ENCODE peak calls at places on chromosomes 11 and 22, in four cellular contexts. One of them, this sample, is unnamed.

GRCh38 chr11:20208622-20209090 is 48.4 kb upstream of the DBX1 start:
- DNase-seq in PC-9: no peak
- DNase-seq in OCI-LY7: no peak
- DNase-seq in psoas muscle: no peak
- DNase-seq in this sample: no peak

GRCh38 chr22:43440556-43440955 is 28.7 kb downstream of the MPPED1 start:
- DNase-seq in PC-9: no peak
- DNase-seq in OCI-LY7: no peak
- DNase-seq in psoas muscle: no peak
- DNase-seq in this sample: no peak

GRCh38 chr22:50674606-50675552 is 2.3 kb downstream of the SHANK3 start:
- DNase-seq in PC-9: peak; percentile 89
- DNase-seq in OCI-LY7: no peak
- DNase-seq in psoas muscle: no peak
- DNase-seq in this sample: peak; percentile 90

GRCh38 chr22:26127126-26127525 is 42.1 kb upstream of the SEZ6L start:
- DNase-seq in PC-9: no peak
- DNase-seq in OCI-LY7: no peak
- DNase-seq in psoas muscle: no peak
- DNase-seq in this sample: no peak

GRCh38 chr22:22773979-22774738 is 113.5 kb upstream of the IGLL5 start:
- DNase-seq in PC-9: no peak
- DNase-seq in OCI-LY7: peak; percentile 80
- DNase-seq in psoas muscle: no peak
- DNase-seq in this sample: no peak

GRCh38 chr22:49664371-49664881 is 163.2 kb downstream of the BRD1 start:
- DNase-seq in PC-9: no peak
- DNase-seq in OCI-LY7: no peak
- DNase-seq in psoas muscle: no peak
- DNase-seq in this sample: peak; percentile 70

GRCh38 chr22:24060375-24060788 is 49.3 kb downstream of the CABIN1 start:
- DNase-seq in PC-9: no peak
- DNase-seq in OCI-LY7: no peak
- DNase-seq in psoas muscle: no peak
- DNase-seq in this sample: no peak

GRCh38 chr11:44324787-44325525 is 15.0 kb upstream of the ALX4 start:
- DNase-seq in PC-9: no peak
- DNase-seq in OCI-LY7: no peak
- DNase-seq in psoas muscle: no peak
- DNase-seq in this sample: no peak

GRCh38 chr11:129291556-129291955 is 84.1 kb upstream of the BARX2 start:
- DNase-seq in PC-9: no peak
- DNase-seq in OCI-LY7: no peak
- DNase-seq in psoas muscle: no peak
- DNase-seq in this sample: no peak

GRCh38 chr11:130070829-130071205 is 1.1 kb downstream of the APLP2 start:
- DNase-seq in PC-9: no peak
- DNase-seq in OCI-LY7: peak; percentile 48
- DNase-seq in psoas muscle: no peak
- DNase-seq in this sample: peak; percentile 59

GRCh38 chr22:45006873-45007246 is 2.9 kb downstream of the PHF21B start:
- DNase-seq in PC-9: no peak
- DNase-seq in OCI-LY7: no peak
- DNase-seq in psoas muscle: peak; percentile 34
- DNase-seq in this sample: no peak

GRCh38 chr11:23769214-23769613 is 727.6 kb upstream of the LUZP2 start:
- DNase-seq in PC-9: no peak
- DNase-seq in OCI-LY7: no peak
- DNase-seq in psoas muscle: no peak
- DNase-seq in this sample: no peak
- H3K9me3 ChIP-seq in PC-9: peaks cover 4% of the 10 kb centered on the region
- H3K9me3 ChIP-seq in OCI-LY7: peaks cover 32% of the 10 kb centered on the region
- H3K9me3 ChIP-seq in psoas muscle: no peaks in the 10 kb centered on the region
- H3K9me3 ChIP-seq in this sample: no peaks in the 10 kb centered on the region

GRCh38 chr11:119109843-119110242 is 2.7 kb downstream of the C2CD2L start:
- DNase-seq in PC-9: peak; percentile 30
- DNase-seq in OCI-LY7: no peak
- DNase-seq in psoas muscle: no peak
- DNase-seq in this sample: no peak

GRCh38 chr11:119108857-119109221 is 1.7 kb downstream of the C2CD2L start:
- DNase-seq in PC-9: no peak
- DNase-seq in OCI-LY7: no peak
- DNase-seq in psoas muscle: no peak
- DNase-seq in this sample: no peak

GRCh38 chr11:119108151-119108856 is 1.2 kb downstream of the C2CD2L start:
- DNase-seq in PC-9: peak; percentile 99
- DNase-seq in OCI-LY7: peak; percentile 71
- DNase-seq in psoas muscle: no peak
- DNase-seq in this sample: no peak

GRCh38 chr11:119106564-119107537 is at the start of gene C2CD2L:
- DNase-seq in PC-9: peak; percentile 81
- DNase-seq in OCI-LY7: peak; percentile 92
- DNase-seq in psoas muscle: peak; percentile 92
- DNase-seq in this sample: peak; percentile 98

GRCh38 chr11:119107538-119108150 is 500 bp downstream of the C2CD2L start:
- DNase-seq in PC-9: no peak
- DNase-seq in OCI-LY7: peak; percentile 45
- DNase-seq in psoas muscle: no peak
- DNase-seq in this sample: no peak
- H3K27ac ChIP-seq in PC-9: peak overlapping the region; percentile 45
- H3K27ac ChIP-seq in OCI-LY7: peak overlapping the region; percentile 41
- H3K27ac ChIP-seq in psoas muscle: peak overlapping the region; percentile 80
- H3K27ac ChIP-seq in this sample: peak overlapping the region; percentile 86

GRCh38 chr11:54930930-54931329 is 224.3 kb downstream of the OR4A5 start:
- DNase-seq in PC-9: no peak
- DNase-seq in OCI-LY7: no peak
- DNase-seq in psoas muscle: no peak
- DNase-seq in this sample: peak; percentile 1

DNA sequence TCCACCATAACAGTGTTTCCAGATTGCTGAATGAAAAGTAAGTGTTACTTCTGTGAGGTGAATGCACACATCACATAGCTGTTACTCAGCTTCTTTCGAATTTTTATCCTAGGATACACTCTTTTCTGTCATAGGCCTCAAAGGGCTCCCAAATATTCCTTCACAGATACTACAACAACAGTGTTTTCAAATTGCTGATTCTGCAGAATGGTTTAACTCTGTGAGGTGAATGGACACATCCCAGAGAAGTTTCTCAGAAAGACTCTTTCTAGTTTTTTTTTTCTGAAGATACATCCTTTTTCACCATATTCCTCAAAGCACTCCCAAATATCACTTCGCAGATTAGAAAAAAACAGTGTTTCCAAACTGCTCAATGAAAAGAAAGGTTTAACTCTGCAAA is 221.1 kb downstream of the OR4A5 start:
- DNase-seq in PC-9: no peak
- DNase-seq in OCI-LY7: no peak
- DNase-seq in psoas muscle: no peak
- DNase-seq in this sample: no peak
- H3K9me3 ChIP-seq in PC-9: peaks cover 7% of the 10 kb centered on the region
- H3K9me3 ChIP-seq in OCI-LY7: peaks cover 45% of the 10 kb centered on the region
- H3K9me3 ChIP-seq in psoas muscle: peaks cover 78% of the 10 kb centered on the region
- H3K9me3 ChIP-seq in this sample: peaks cover 100% of the 10 kb centered on the region

GRCh38 chr11:104028476-104028875 is 8.0 kb upstream of the DDI1 start:
- DNase-seq in PC-9: no peak
- DNase-seq in OCI-LY7: no peak
- DNase-seq in psoas muscle: no peak
- DNase-seq in this sample: no peak

GRCh38 chr11:104033134-104033533 is 3.3 kb upstream of the DDI1 start:
- DNase-seq in PC-9: peak; percentile 78
- DNase-seq in OCI-LY7: no peak
- DNase-seq in psoas muscle: no peak
- DNase-seq in this sample: no peak

GRCh38 chr11:104036603-104037394 is at the start of gene DDI1:
- DNase-seq in PC-9: no peak
- DNase-seq in OCI-LY7: no peak
- DNase-seq in psoas muscle: no peak
- DNase-seq in this sample: no peak

GRCh38 chr11:104033561-104033960 is 2.9 kb upstream of the DDI1 start:
- DNase-seq in PC-9: no peak
- DNase-seq in OCI-LY7: no peak
- DNase-seq in psoas muscle: no peak
- DNase-seq in this sample: no peak
- H3K27ac ChIP-seq in PC-9: peak overlapping the region; percentile 6
- H3K27ac ChIP-seq in OCI-LY7: no peak overlapping the region
- H3K27ac ChIP-seq in psoas muscle: no peak overlapping the region
- H3K27ac ChIP-seq in this sample: no peak overlapping the region

DNA sequence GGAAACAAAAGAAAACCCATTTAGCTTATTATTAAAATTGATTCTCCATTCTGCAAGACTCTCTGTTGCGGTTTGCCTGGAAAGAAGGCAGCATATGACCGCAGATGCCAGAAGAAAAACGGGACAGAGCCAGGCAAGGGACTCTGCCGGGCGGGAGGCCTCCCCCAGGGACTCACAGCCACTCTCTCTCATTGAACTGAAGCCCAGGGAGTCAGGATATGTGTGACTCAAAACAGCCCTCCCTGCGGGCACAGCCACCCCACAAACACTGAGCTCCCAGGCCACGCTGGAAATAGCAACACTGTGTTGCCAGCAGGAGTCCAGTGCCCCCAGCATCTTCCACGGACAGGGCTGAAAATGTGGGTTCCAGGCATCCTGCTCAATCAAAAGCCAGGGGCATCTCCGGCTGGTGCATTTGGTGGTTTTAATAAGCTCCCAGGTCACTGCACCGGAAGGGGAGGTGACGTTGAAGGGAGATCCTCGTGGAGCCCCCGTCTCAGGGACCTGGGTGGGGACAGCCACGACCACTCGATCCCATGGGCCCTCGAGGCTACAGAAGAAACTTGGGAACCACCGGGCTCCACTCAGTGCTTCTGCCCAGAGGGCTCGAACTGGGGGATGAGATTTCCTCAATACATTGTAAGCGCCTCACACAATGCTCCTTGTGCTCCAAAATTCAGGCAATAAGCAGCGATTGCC is 624.5 kb downstream of the TBC1D22A start:
- DNase-seq in PC-9: no peak
- DNase-seq in OCI-LY7: no peak
- DNase-seq in psoas muscle: no peak
- DNase-seq in this sample: no peak
- H3K9me3 ChIP-seq in PC-9: no peaks in the 10 kb centered on the region
- H3K9me3 ChIP-seq in OCI-LY7: no peaks in the 10 kb centered on the region
- H3K9me3 ChIP-seq in psoas muscle: no peaks in the 10 kb centered on the region
- H3K9me3 ChIP-seq in this sample: no peaks in the 10 kb centered on the region

GRCh38 chr11:69152748-69153446 is 2.8 kb upstream of the SMIM38 start:
- DNase-seq in PC-9: no peak
- DNase-seq in OCI-LY7: no peak
- DNase-seq in psoas muscle: no peak
- DNase-seq in this sample: peak; percentile 26

GRCh38 chr11:69150175-69150574 is 5.6 kb upstream of the SMIM38 start:
- DNase-seq in PC-9: no peak
- DNase-seq in OCI-LY7: no peak
- DNase-seq in psoas muscle: no peak
- DNase-seq in this sample: no peak

GRCh38 chr11:69153661-69154060 is 2.1 kb upstream of the SMIM38 start:
- DNase-seq in PC-9: no peak
- DNase-seq in OCI-LY7: no peak
- DNase-seq in psoas muscle: no peak
- DNase-seq in this sample: no peak

GRCh38 chr11:69149646-69150045 is 6.1 kb upstream of the SMIM38 start:
- DNase-seq in PC-9: no peak
- DNase-seq in OCI-LY7: no peak
- DNase-seq in psoas muscle: no peak
- DNase-seq in this sample: peak; percentile 11

GRCh38 chr11:69151811-69152210 is 3.9 kb upstream of the SMIM38 start:
- DNase-seq in PC-9: no peak
- DNase-seq in OCI-LY7: no peak
- DNase-seq in psoas muscle: no peak
- DNase-seq in this sample: no peak
- H3K27ac ChIP-seq in PC-9: no peak overlapping the region
- H3K27ac ChIP-seq in OCI-LY7: no peak overlapping the region
- H3K27ac ChIP-seq in psoas muscle: no peak overlapping the region
- H3K27ac ChIP-seq in this sample: no peak overlapping the region

GRCh38 chr11:60679879-60680278 is 19.5 kb upstream of the MS4A8 start:
- DNase-seq in PC-9: no peak
- DNase-seq in OCI-LY7: no peak
- DNase-seq in psoas muscle: no peak
- DNase-seq in this sample: no peak
- H3K9me3 ChIP-seq in PC-9: peaks cover 9% of the 10 kb centered on the region
- H3K9me3 ChIP-seq in OCI-LY7: no peaks in the 10 kb centered on the region
- H3K9me3 ChIP-seq in psoas muscle: peaks cover 9% of the 10 kb centered on the region
- H3K9me3 ChIP-seq in this sample: peaks cover 31% of the 10 kb centered on the region

DNA sequence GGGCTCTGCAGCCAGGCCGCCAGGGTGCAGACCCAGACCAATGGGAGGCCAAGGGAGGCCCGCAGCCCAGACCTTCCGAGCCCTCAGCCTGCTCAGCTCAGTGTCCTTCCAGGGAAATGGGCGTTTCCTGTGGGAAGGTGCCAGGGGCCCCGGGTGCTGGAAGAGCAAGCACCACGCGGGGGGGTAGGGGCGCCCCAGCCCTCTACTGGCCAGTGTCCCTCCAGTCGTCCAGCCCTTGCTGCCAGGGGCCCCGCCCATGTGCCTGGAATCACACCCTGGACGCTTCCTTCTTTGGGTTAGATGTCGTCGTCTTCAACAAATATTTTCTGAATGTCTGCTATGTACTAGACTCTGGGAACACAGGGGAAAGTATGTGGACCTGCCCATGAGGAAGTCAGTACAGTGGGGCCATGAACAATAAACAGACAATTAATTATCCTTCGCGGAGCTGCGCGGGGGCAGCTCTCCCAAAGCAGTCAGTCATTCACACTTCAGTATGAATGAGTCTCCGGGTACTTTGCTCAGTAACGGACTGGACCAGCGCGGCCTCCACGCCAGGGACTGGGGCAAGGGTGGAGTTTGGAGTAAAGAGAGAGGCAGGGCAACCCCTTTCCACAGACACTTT is 60.2 kb downstream of the CDKN1C start:
- DNase-seq in PC-9: peak; percentile 74
- DNase-seq in OCI-LY7: no peak
- DNase-seq in psoas muscle: peak; percentile 90
- DNase-seq in this sample: peak; percentile 85
- H3K27ac ChIP-seq in PC-9: peak overlapping the region; percentile 67
- H3K27ac ChIP-seq in OCI-LY7: no peak overlapping the region
- H3K27ac ChIP-seq in psoas muscle: peak overlapping the region; percentile 71
- H3K27ac ChIP-seq in this sample: peak overlapping the region; percentile 84